ENCODE peak calls at places on chromosomes 1 and 21, in seven cellular contexts. O, G, M, Z, P, D and C are unnamed samples.

GRCh38 chr1:41917835-41918449 is 780 bp downstream of the HIVEP3 start:
- DNase-seq in P (peak; percentile 65), O (peak; percentile 52), Z (peak; percentile 30), M (no peak), D (no peak), G (peak; percentile 19), C (peak; percentile 36)

GRCh38 chr1:56452027-56453011 is 127.0 kb downstream of the PLPP3 start:
- DNase-seq in Z (no peak), P (no peak), O (no peak), M (no peak), D (no peak), G (no peak), C (no peak)

GRCh38 chr1:228938248-228938891 is 203.1 kb downstream of the RHOU start:
- DNase-seq in O (no peak), M (no peak), Z (no peak), P (peak; percentile 64), D (no peak), G (no peak), C (peak; percentile 11)

GRCh38 chr1:115883240-115883639 is 42.3 kb upstream of the NHLH2 start:
- DNase-seq in O (no peak), G (no peak), M (no peak), Z (no peak), P (no peak), D (no peak), C (no peak)

GRCh38 chr1:70142120-70142519 is 63.3 kb downstream of the LRRC40 start:
- DNase-seq in G (no peak), D (no peak), P (no peak), O (no peak), M (no peak), Z (peak; percentile 61), C (no peak)

GRCh38 chr1:235051521-235051920 is 77.1 kb downstream of the TOMM20 start:
- DNase-seq in D (no peak), P (no peak), Z (no peak), O (no peak), M (no peak), G (no peak), C (peak; percentile 16)

GRCh38 chr1:169019419-169020058 is 87.0 kb upstream of the ATP1B1 start:
- DNase-seq in Z (no peak), P (no peak), O (no peak), D (no peak), G (no peak), M (no peak), C (no peak)

GRCh38 chr21:43195131-43196021 is 26.6 kb downstream of the CRYAA start:
- DNase-seq in D (peak; percentile 41), P (no peak), G (no peak), Z (peak; percentile 56), M (no peak), O (no peak), C (no peak)

GRCh38 chr1:247437551-247438535 is 20.1 kb downstream of the OR2B11 start:
- DNase-seq in G (no peak), M (no peak), O (no peak), D (no peak), Z (no peak), P (no peak), C (no peak)

GRCh38 chr1:159752135-159752580 is 28.6 kb upstream of the DUSP23 start:
- DNase-seq in P (no peak), M (no peak), G (no peak), Z (peak; percentile 100), D (no peak), O (no peak), C (no peak)

GRCh38 chr1:215888159-215888558 is 321.1 kb downstream of the KCTD3 start:
- DNase-seq in D (no peak), G (no peak), Z (no peak), O (no peak), P (no peak), M (no peak), C (no peak)

GRCh38 chr1:3055051-3055450 is 14.0 kb upstream of the PRDM16 start:
- DNase-seq in M (no peak), D (no peak), Z (no peak), P (peak; percentile 2), O (no peak), G (no peak), C (no peak)

GRCh38 chr1:58907398-58907797 is 123.6 kb upstream of the JUN start:
- DNase-seq in P (no peak), O (no peak), Z (no peak), G (no peak), D (no peak), M (no peak), C (no peak)

GRCh38 chr1:40090652-40091355 is 6.2 kb downstream of the PPT1 start:
- DNase-seq in M (no peak), D (no peak), Z (no peak), G (no peak), P (no peak), O (no peak), C (no peak)

GRCh38 chr1:234372011-234372757 is 1.1 kb upstream of the COA6 start:
- DNase-seq in M (no peak), D (no peak), O (no peak), Z (no peak), P (no peak), G (no peak), C (no peak)

GRCh38 chr1:95117207-95118018 is at the start of gene TLCD4:
- DNase-seq in Z (peak; percentile 14), G (peak; percentile 36), D (peak; percentile 48), O (peak; percentile 88), M (peak; percentile 34), P (peak; percentile 53), C (peak; percentile 39)

GRCh38 chr1:203006948-203007871 is at the start of gene TMEM183A:
- DNase-seq in Z (peak; percentile 98), M (peak; percentile 99), G (peak; percentile 74), O (peak; percentile 97), D (peak; percentile 97), P (peak; percentile 98), C (peak; percentile 99)

GRCh38 chr1:205916541-205916940 is 26.7 kb downstream of the SLC26A9 start:
- DNase-seq in P (no peak), O (no peak), Z (no peak), M (no peak), D (no peak), G (no peak), C (no peak)

GRCh38 chr1:18118078-18118477 is 10.5 kb downstream of the IGSF21 start:
- DNase-seq in D (no peak), Z (no peak), M (no peak), O (no peak), G (no peak), P (no peak), C (peak; percentile 50)

GRCh38 chr1:171717080-171717479 is 24.8 kb downstream of the VAMP4 start:
- DNase-seq in P (no peak), Z (no peak), O (no peak), D (no peak), M (no peak), G (no peak), C (no peak)

GRCh38 chr1:84540759-84541158 is 33.5 kb downstream of the CTBS start:
- DNase-seq in Z (no peak), P (no peak), O (no peak), G (no peak), D (no peak), M (no peak), C (no peak)